ENCODE peak calls at places on chromosomes 13 and 19, in seven cellular contexts. J, E, R, I, X, D and B are unnamed samples.

GRCh38 chr13:60143775-60144174 is 20.0 kb downstream of the DIAPH3 start:
- DNase-seq in R (no peak), J (no peak), D (no peak), I (no peak), E (no peak), X (no peak), B (no peak)

GRCh38 chr13:99657848-99658265 is 156.6 kb downstream of the TM9SF2 start:
- DNase-seq in R (no peak), J (no peak), D (no peak), E (peak), X (no peak), I (peak), B (peak)

GRCh38 chr13:58955546-58956385 is 1208.0 kb downstream of the DIAPH3 start:
- DNase-seq in X (peak), E (no peak), D (no peak), I (no peak), R (no peak), J (no peak), B (no peak)

GRCh38 chr13:21078501-21078900 is 17.1 kb upstream of the LATS2 start:
- DNase-seq in X (no peak), D (no peak), J (no peak), R (peak), I (no peak), E (no peak), B (no peak)

GRCh38 chr19:13056052-13056660 is 46.5 kb downstream of the LYL1 start:
- DNase-seq in J (no peak), E (peak), I (peak), D (no peak), X (no peak), R (peak), B (no peak)

GRCh38 chr13:43537124-43537523 is 249.6 kb downstream of the ENOX1 start:
- DNase-seq in X (no peak), I (peak), D (no peak), J (no peak), R (peak), E (no peak), B (no peak)

GRCh38 chr19:51389143-51389542 is 1.2 kb downstream of the C19orf84 start:
- DNase-seq in R (no peak), D (peak), E (no peak), X (no peak), I (no peak), J (no peak), B (no peak)

GRCh38 chr13:42696191-42696590 is 85.2 kb upstream of the FAM216B start:
- DNase-seq in J (no peak), R (peak), X (no peak), I (no peak), D (no peak), E (no peak), B (no peak)

GRCh38 chr13:86846501-86846900 is 824.7 kb upstream of the SLITRK5 start:
- DNase-seq in R (peak), J (no peak), X (no peak), E (no peak), I (no peak), D (no peak), B (no peak)

DNA sequence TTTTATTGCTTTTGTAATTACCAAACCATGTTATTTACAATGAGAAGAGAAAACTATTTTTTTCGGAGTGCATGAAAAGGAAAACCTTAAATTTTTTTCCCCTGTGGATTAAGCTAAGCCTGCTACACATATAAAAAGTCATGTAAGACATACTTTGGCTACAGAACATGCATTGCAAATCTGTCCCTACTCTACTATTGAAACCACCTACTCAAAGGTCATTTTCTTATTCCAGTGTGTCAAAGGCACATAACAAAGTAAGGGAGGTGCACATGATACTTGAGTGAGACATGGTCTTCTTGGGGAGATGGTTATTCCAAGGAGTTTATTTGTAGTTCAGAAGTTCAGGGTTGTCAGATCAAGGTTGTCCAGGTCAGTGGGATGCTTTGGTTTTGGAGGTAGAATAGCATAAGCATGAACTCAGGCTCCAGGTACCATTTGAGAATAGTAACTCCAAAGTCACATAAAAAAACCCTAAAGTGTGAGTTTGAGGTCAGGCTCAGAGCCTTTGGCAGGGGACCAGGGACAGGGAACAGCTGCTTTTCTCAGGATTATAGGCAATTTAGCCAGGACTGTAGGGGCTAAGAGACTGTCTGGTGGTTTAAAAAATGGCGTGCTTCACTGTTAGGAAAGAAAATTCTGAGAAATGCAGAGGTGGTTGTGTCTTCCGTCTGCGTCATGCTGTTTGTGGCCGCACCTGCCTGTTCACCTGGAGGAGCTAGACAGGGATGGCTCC is 15.4 kb downstream of the FARP1 start:
- DNase-seq in R (no peak), E (no peak), X (no peak), D (no peak), J (no peak), I (no peak), B (no peak)
- TF ChIP-seq RFX5 in R (no peak), E (no peak), X (no peak), D (no peak), J (no peak), I (no peak), B (no peak)

GRCh38 chr13:23995283-23996073 is 98.2 kb upstream of the C1QTNF9B start:
- DNase-seq in D (no peak), R (no peak), E (no peak), I (no peak), X (no peak), J (no peak), B (no peak)

GRCh38 chr13:23996456-23996855 is 99.2 kb upstream of the C1QTNF9B start:
- DNase-seq in X (no peak), J (no peak), D (no peak), E (no peak), R (no peak), I (no peak), B (no peak)

GRCh38 chr13:23992722-23993438 is 95.6 kb upstream of the C1QTNF9B start:
- DNase-seq in J (no peak), X (no peak), I (no peak), E (no peak), R (no peak), D (no peak), B (no peak)

GRCh38 chr13:23991119-23991518 is 93.8 kb upstream of the C1QTNF9B start:
- DNase-seq in J (no peak), X (no peak), D (no peak), R (no peak), I (no peak), E (no peak), B (no peak)

DNA sequence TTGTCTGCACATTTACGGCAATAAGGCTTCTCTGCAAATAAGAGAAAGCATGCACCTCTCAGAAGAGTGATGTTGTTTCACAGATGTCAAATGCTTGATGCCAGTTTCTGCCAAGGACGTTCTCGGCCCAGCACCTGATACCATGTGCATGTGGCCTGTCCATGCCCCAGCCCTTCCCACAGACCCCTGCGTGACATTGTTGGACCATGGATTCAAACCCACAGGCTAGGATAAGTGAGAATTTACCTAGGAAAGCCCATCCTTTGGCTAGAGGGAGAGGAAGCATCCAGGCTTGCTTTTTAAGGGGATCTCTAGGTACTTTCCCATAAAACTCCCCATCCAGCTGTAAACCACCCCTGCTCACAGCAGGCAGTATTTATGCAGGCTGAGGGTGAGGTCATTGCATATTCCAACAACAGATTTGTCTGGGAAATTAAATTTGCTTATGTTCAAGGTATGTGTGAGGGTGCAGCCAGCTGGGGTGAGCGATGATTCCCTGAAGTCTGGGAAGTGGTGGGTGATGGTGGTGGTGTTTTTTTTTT is 96.2 kb upstream of the C1QTNF9B start:
- DNase-seq in E (no peak), R (peak), J (no peak), D (no peak), X (peak), I (no peak), B (no peak)
- TF ChIP-seq RFX5 in E (no peak), R (no peak), J (no peak), D (no peak), X (no peak), I (no peak), B (no peak)

DNA sequence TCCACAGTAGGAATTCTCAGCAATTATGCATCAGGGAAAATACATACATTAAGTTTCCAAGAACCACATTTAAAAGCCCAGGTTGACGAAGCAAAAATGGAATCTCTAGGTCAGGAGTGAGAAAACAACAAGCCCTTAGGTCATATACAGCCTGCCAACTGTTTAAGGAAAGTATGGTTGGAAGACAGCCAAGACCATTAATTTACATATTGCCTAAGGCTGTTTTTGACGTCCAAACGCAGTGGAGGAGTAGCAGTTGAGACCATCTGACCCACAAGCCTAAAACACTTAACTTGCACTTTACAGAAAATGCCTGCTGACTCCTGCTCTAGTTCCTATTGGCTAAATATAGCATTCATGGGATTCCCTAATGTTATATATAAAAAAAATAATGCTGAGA is 299.0 kb downstream of the ITGBL1 start:
- DNase-seq in R (peak), I (peak), X (no peak), D (no peak), J (no peak), E (no peak), B (peak)
- TF ChIP-seq RFX5 in R (no peak), I (no peak), X (no peak), D (no peak), J (no peak), E (no peak), B (no peak)

GRCh38 chr13:106621833-106622232 is 53.9 kb upstream of the ARGLU1 start:
- DNase-seq in J (no peak), R (no peak), X (no peak), E (no peak), D (no peak), I (no peak), B (no peak)

GRCh38 chr13:106616729-106617128 is 48.8 kb upstream of the ARGLU1 start:
- DNase-seq in E (no peak), R (no peak), J (no peak), X (no peak), I (no peak), D (no peak), B (no peak)

GRCh38 chr13:106612688-106613087 is 44.8 kb upstream of the ARGLU1 start:
- DNase-seq in J (no peak), E (no peak), D (no peak), I (no peak), R (peak), X (no peak), B (no peak)

GRCh38 chr13:106619688-106620555 is 52.0 kb upstream of the ARGLU1 start:
- DNase-seq in D (peak), X (peak), J (peak), R (peak), I (peak), E (no peak), B (peak)

DNA sequence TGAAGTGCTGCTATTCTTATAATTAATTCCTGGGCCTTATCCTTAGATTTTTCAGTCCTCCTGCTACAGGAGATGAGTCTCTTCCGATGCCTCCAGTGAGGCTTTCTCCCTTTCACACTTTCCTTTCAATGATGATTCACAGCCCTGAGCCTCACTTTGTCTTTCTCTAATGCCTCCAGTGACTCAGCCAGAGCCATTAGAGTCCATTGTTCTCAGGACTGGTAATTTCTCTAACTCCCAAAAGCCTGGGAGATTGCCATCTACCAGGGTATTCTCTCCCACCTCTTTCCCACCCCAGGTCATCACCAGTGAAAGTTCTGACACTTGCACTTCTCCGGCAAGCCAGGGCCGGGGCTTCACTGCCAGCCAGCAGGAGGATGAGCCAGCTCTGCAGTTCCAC is 49.6 kb upstream of the ARGLU1 start:
- DNase-seq in E (no peak), R (peak), X (no peak), I (no peak), J (no peak), D (no peak), B (no peak)
- TF ChIP-seq RFX5 in E (no peak), R (no peak), X (no peak), I (no peak), J (no peak), D (no peak), B (no peak)

GRCh38 chr19:17324357-17325114 is 10.1 kb downstream of the ANO8 start:
- DNase-seq in R (no peak), X (no peak), E (no peak), I (no peak), D (no peak), J (no peak), B (no peak)

GRCh38 chr19:17325881-17326594 is 8.6 kb downstream of the ANO8 start:
- DNase-seq in D (no peak), E (no peak), I (no peak), J (no peak), R (no peak), X (no peak), B (no peak)

GRCh38 chr19:17326595-17326966 is 8.1 kb downstream of the ANO8 start:
- DNase-seq in I (no peak), E (no peak), J (no peak), D (no peak), X (no peak), R (no peak), B (no peak)

GRCh38 chr19:17323973-17324327 is 10.7 kb downstream of the ANO8 start:
- DNase-seq in R (no peak), J (peak), D (no peak), I (no peak), E (no peak), X (no peak), B (no peak)

GRCh38 chr19:17325133-17325532 is 9.5 kb downstream of the ANO8 start:
- DNase-seq in J (no peak), E (no peak), X (no peak), I (no peak), R (no peak), D (no peak), B (no peak)
- TF ChIP-seq RFX5 in J (no peak), E (no peak), X (no peak), I (no peak), R (no peak), D (no peak), B (no peak)